ENCODE peak calls at places on chromosomes 16 and 17, in six cellular contexts. Q is left ventricle myocardium inferior, F is esophagus squamous epithelium, B is IMR-90, L is colonic mucosa, O is HAP-1. Y is an unnamed sample. For H3K27me3, H3K4me1 and H3K9me3, the result is how much of the 10 kb centered on the place peaks cover.

GRCh38 chr17:14922421-14922820 is 342.7 kb downstream of the PMP22 start:
- DNase-seq in Q (no peak), F (no peak), B (no peak), L (no peak), O (no peak), Y (no peak)

GRCh38 chr17:76121932-76122383 is 18.4 kb upstream of the EXOC7 start:
- DNase-seq in Q (no peak), F (no peak), B (no peak), L (peak), O (no peak), Y (no peak)

GRCh38 chr16:67296422-67296821 is 17.1 kb downstream of the PLEKHG4 start:
- DNase-seq in Q (no peak), F (no peak), B (peak), L (no peak), O (no peak), Y (no peak)

GRCh38 chr17:35892091-35892637 is 12.0 kb upstream of the CCL5 start:
- DNase-seq in Q (no peak), F (no peak), B (peak), L (no peak), O (no peak), Y (no peak)

GRCh38 chr16:4915226-4915761 is 21.7 kb downstream of the PPL start:
- DNase-seq in Q (no peak), F (no peak), B (peak), L (no peak), O (no peak), Y (no peak)

GRCh38 chr16:3127745-3128144 is 7.1 kb upstream of the ZNF213 start:
- DNase-seq in Q (no peak), F (no peak), B (no peak), L (no peak), O (no peak), Y (no peak)

GRCh38 chr17:79031996-79032875 is 8.3 kb downstream of the C1QTNF1 start:
- DNase-seq in Q (no peak), F (no peak), B (no peak), L (no peak), O (no peak), Y (no peak)

GRCh38 chr17:39194089-39194984 is 3.1 kb downstream of the CACNB1 start:
- DNase-seq in Q (peak), F (no peak), B (peak), L (no peak), O (no peak), Y (no peak)

GRCh38 chr17:64506201-64506575 is at the start of gene DDX5:
- DNase-seq in Q (peak), F (peak), B (peak), L (peak), O (no peak), Y (peak)

GRCh38 chr17:42830971-42831370 is 2.2 kb upstream of the PSME3 start:
- DNase-seq in Q (no peak), F (no peak), B (no peak), L (no peak), O (no peak), Y (no peak)

GRCh38 chr16:49842972-49843371 is 12.9 kb downstream of the ZNF423 start:
- DNase-seq in Q (no peak), F (no peak), B (no peak), L (no peak), O (no peak), Y (no peak)

GRCh38 chr17:16250635-16251034 is 33.6 kb downstream of the PIGL start:
- DNase-seq in Q (no peak), F (no peak), B (peak), L (no peak), O (no peak), Y (peak)

GRCh38 chr16:58510097-58510775 is 5.1 kb upstream of the SETD6 start:
- DNase-seq in Q (no peak), F (no peak), B (no peak), L (no peak), O (no peak), Y (no peak)

GRCh38 chr17:27549251-27549919 is 81.6 kb upstream of the LGALS9 start:
- DNase-seq in Q (peak), F (no peak), B (no peak), L (no peak), O (no peak), Y (no peak)

GRCh38 chr17:3534881-3535252 is 22.7 kb downstream of the TRPV3 start:
- DNase-seq in Q (no peak), F (no peak), B (peak), L (peak), O (no peak), Y (no peak)

GRCh38 chr17:49910094-49910857 is 58.7 kb upstream of the DLX4 start:
- DNase-seq in Q (no peak), F (no peak), B (no peak), L (no peak), O (no peak), Y (peak)

GRCh38 chr17:74018116-74018515 is 185.4 kb upstream of the RPL38 start:
- DNase-seq in Q (no peak), F (no peak), B (no peak), L (no peak), O (no peak), Y (no peak)
- H3K27me3 ChIP-seq in Q (half or more), F (under half), B (under half), L (under half), O (under half), Y (under half)

GRCh38 chr17:59638553-59638952 is 18.9 kb downstream of the CLTC start:
- DNase-seq in Q (no peak), F (no peak), B (no peak), L (no peak), O (no peak), Y (no peak)

GRCh38 chr17:59634632-59635561 is 15.2 kb downstream of the CLTC start:
- DNase-seq in Q (no peak), F (no peak), B (no peak), L (no peak), O (no peak), Y (peak)

GRCh38 chr17:59632398-59632797 is 12.7 kb downstream of the CLTC start:
- DNase-seq in Q (no peak), F (no peak), B (no peak), L (no peak), O (no peak), Y (no peak)

GRCh38 chr17:59631221-59631720 is 11.6 kb downstream of the CLTC start:
- DNase-seq in Q (no peak), F (no peak), B (no peak), L (no peak), O (no peak), Y (no peak)

DNA sequence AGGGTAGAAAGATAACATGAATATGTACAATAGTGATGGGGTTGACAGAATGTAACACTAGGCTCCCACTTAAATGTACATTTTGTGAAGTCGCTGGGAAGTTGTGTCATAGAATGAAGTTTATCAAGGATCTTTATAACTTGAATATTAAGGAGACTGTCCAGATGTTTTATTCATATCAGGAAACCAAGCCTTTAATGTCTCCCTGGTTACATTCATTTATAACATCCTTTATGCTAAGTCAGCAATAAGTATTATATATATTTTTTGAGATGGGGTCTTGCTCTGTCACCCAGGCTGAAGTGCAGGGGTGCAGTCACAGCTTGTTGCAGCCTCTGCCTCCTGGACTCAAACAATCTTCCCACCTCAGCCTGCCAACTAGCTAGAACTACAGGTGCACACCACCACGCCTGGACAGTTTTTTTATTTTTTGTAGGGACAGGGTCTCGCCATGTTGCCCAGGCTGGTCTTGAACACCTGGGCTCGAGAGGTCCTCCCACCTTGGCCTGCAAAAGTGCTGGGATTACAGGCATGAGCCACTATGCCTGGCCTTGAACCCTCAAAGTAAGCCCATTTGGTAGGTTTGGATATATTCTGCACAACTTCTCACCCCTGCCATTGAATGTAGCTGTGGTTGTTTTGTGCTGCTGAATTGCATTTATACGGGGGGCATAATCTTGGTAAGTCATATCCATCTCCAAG is 14.1 kb downstream of the CLTC start:
- DNase-seq in Q (no peak), F (no peak), B (no peak), L (no peak), O (no peak), Y (no peak)
- H3K4me1 ChIP-seq in Q (half or more), F (under half), B (under half), L (under half), O (under half), Y (under half)

GRCh38 chr17:11006530-11006929 is 168.6 kb upstream of the PIRT start:
- DNase-seq in Q (no peak), F (no peak), B (no peak), L (no peak), O (no peak), Y (no peak)
- H3K9me3 ChIP-seq in Q (under half), F (under half), B (under half), L (under half), O (under half), Y (under half)

GRCh38 chr16:83886199-83886971 is 12.5 kb upstream of the MLYCD start:
- DNase-seq in Q (no peak), F (no peak), B (no peak), L (no peak), O (no peak), Y (no peak)
- H3K27me3 ChIP-seq in Q (under half), F (under half), B (under half), L (under half), O (under half), Y (under half)

DNA sequence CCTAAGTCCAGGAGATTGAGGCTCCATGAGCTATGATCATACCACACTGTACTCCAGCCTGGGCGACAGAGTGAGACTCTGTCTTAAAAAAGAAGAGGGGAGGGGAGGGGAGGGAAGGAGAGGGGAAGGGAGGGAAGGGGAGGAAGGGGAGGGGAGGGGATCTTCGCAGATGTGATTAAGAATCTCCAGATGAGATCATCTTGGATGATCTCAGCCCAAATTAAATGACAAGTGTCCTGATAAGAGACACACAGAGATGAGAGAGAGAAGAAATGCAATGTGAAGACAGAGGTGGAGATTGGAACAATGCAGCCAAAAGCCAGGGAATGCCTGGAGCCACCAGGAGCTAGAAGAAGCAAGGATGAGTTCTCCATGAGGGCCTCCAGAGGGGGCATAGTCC is 70.1 kb downstream of the EMP2 start:
- DNase-seq in Q (no peak), F (no peak), B (no peak), L (no peak), O (no peak), Y (no peak)
- H3K4me1 ChIP-seq in Q (under half), F (under half), B (under half), L (under half), O (under half), Y (under half)

GRCh38 chr17:22443061-22443460 is 750.7 kb downstream of the KCNJ18 start:
- DNase-seq in Q (no peak), F (no peak), B (no peak), L (no peak), O (no peak), Y (no peak)
- H3K9me3 ChIP-seq in Q (under half), F (under half), B (under half), L (under half), O (under half), Y (under half)

GRCh38 chr16:57452021-57452420 is 4.7 kb downstream of the COQ9 start:
- DNase-seq in Q (no peak), F (no peak), B (no peak), L (no peak), O (peak), Y (no peak)
- H3K27me3 ChIP-seq in Q (under half), F (under half), B (under half), L (under half), O (under half), Y (under half)

GRCh38 chr16:89442990-89443726 is 47.2 kb downstream of the ANKRD11 start:
- DNase-seq in Q (no peak), F (no peak), B (peak), L (peak), O (peak), Y (peak)

GRCh38 chr16:89442588-89442987 is 47.8 kb downstream of the ANKRD11 start:
- DNase-seq in Q (no peak), F (no peak), B (no peak), L (no peak), O (no peak), Y (no peak)

GRCh38 chr16:89445166-89445565 is 45.2 kb downstream of the ANKRD11 start:
- DNase-seq in Q (no peak), F (no peak), B (no peak), L (no peak), O (no peak), Y (no peak)

GRCh38 chr16:89443727-89444084 is 46.7 kb downstream of the ANKRD11 start:
- DNase-seq in Q (peak), F (no peak), B (no peak), L (peak), O (no peak), Y (no peak)

GRCh38 chr16:89444151-89444723 is 46.1 kb downstream of the ANKRD11 start:
- DNase-seq in Q (no peak), F (no peak), B (no peak), L (no peak), O (no peak), Y (no peak)
- H3K4me1 ChIP-seq in Q (half or more), F (half or more), B (half or more), L (under half), O (under half), Y (under half)

GRCh38 chr17:71302721-71303549 is 817.9 kb upstream of the SOX9 start:
- DNase-seq in Q (no peak), F (no peak), B (no peak), L (no peak), O (no peak), Y (no peak)
- H3K9me3 ChIP-seq in Q (under half), F (under half), B (under half), L (under half), O (under half), Y (under half)

Y was measured in small intestine.